ENCODE peak calls at places on chromosome 16, in seven cellular contexts. M is putamen, R is SW 1271, H is GM13976, G is ELF-1, E is NCI-H1930, S is iPS DF 6.9. F is an unnamed sample.
A peak's percentile ranks its signal among the peaks of the same experiment; 100 is the strongest.

GRCh38 chr16:84044108-84044488 is 1.5 kb upstream of the SLC38A8 start:
- DNase-seq in M (no peak), E (no peak), G (peak; percentile 80), S (peak; percentile 27), R (peak; percentile 12), H (no peak), F (peak; percentile 63)

GRCh38 chr16:20327444-20328041 is at the start of gene GP2:
- DNase-seq in E (no peak), H (no peak), S (no peak), M (no peak), G (peak; percentile 9), R (no peak), F (no peak)

GRCh38 chr16:50902457-50902856 is 160.6 kb downstream of the CYLD start:
- DNase-seq in E (no peak), M (no peak), S (no peak), H (no peak), G (no peak), R (no peak), F (no peak)

GRCh38 chr16:912684-913613 is 57.8 kb downstream of the LMF1 start:
- DNase-seq in E (no peak), H (no peak), S (no peak), G (no peak), M (peak; percentile 92), R (no peak), F (no peak)

GRCh38 chr16:11100239-11100750 is 155.7 kb downstream of the SOCS1 start:
- DNase-seq in R (peak; percentile 46), H (peak; percentile 75), G (peak; percentile 79), M (no peak), E (no peak), S (peak; percentile 27), F (peak; percentile 92)

GRCh38 chr16:85125570-85126382 is 13.5 kb upstream of the CIBAR2 start:
- DNase-seq in G (no peak), R (no peak), H (no peak), M (no peak), S (no peak), E (no peak), F (no peak)

GRCh38 chr16:81499576-81500380 is 55.2 kb downstream of the CMIP start:
- DNase-seq in S (no peak), M (no peak), E (no peak), G (no peak), H (no peak), R (no peak), F (no peak)

GRCh38 chr16:85415196-85415988 is 197.7 kb upstream of the GSE1 start:
- DNase-seq in M (no peak), R (no peak), S (no peak), H (no peak), E (no peak), G (no peak), F (no peak)

GRCh38 chr16:51636913-51637743 is 486.1 kb upstream of the SALL1 start:
- DNase-seq in H (no peak), G (peak; percentile 90), S (peak; percentile 75), M (peak; percentile 75), E (no peak), R (peak; percentile 35), F (peak; percentile 88)